ENCODE peak calls at places on chromosomes 3 and 15, in five cellular contexts. One of them, this sample, is unnamed.
A peak's percentile ranks its signal among the peaks of the same experiment; 100 is the strongest.

GRCh38 chr15:40633178-40633577 is 39.1 kb downstream of the KNL1 start:
- DNase-seq in upper lobe of left lung: no peak
- DNase-seq in sigmoid colon: no peak
- DNase-seq in tibial nerve: no peak
- DNase-seq in A549: peak; percentile 13
- DNase-seq in this sample: no peak

GRCh38 chr3:184595726-184596125 is 34.1 kb downstream of the EPHB3 start:
- DNase-seq in upper lobe of left lung: no peak
- DNase-seq in sigmoid colon: no peak
- DNase-seq in tibial nerve: no peak
- DNase-seq in A549: no peak
- DNase-seq in this sample: no peak

GRCh38 chr15:46088486-46089437 is 453.9 kb downstream of the SQOR start:
- DNase-seq in upper lobe of left lung: no peak
- DNase-seq in sigmoid colon: no peak
- DNase-seq in tibial nerve: no peak
- DNase-seq in A549: no peak
- DNase-seq in this sample: no peak

GRCh38 chr3:11172136-11172670 is 17.9 kb downstream of the HRH1 start:
- DNase-seq in upper lobe of left lung: no peak
- DNase-seq in sigmoid colon: no peak
- DNase-seq in tibial nerve: no peak
- DNase-seq in A549: no peak
- DNase-seq in this sample: no peak

GRCh38 chr3:139534444-139534812 is 5.1 kb downstream of the RBP1 start:
- DNase-seq in upper lobe of left lung: no peak
- DNase-seq in sigmoid colon: peak; percentile 80
- DNase-seq in tibial nerve: peak; percentile 39
- DNase-seq in A549: no peak
- DNase-seq in this sample: peak; percentile 37

GRCh38 chr15:52679232-52680040 is at the start of gene ATOSA:
- DNase-seq in upper lobe of left lung: peak; percentile 96
- DNase-seq in sigmoid colon: peak; percentile 96
- DNase-seq in tibial nerve: peak; percentile 90
- DNase-seq in A549: peak; percentile 88
- DNase-seq in this sample: peak; percentile 92

GRCh38 chr3:153173758-153174516 is 11.9 kb downstream of the RAP2B start:
- DNase-seq in upper lobe of left lung: no peak
- DNase-seq in sigmoid colon: no peak
- DNase-seq in tibial nerve: no peak
- DNase-seq in A549: peak; percentile 28
- DNase-seq in this sample: no peak

GRCh38 chr3:161316006-161316689 is 55.2 kb downstream of the SPTSSB start:
- DNase-seq in upper lobe of left lung: no peak
- DNase-seq in sigmoid colon: no peak
- DNase-seq in tibial nerve: no peak
- DNase-seq in A549: peak; percentile 13
- DNase-seq in this sample: peak; percentile 49

GRCh38 chr3:188052229-188052965 is 101.6 kb upstream of the LPP start:
- DNase-seq in upper lobe of left lung: peak; percentile 47
- DNase-seq in sigmoid colon: peak; percentile 99
- DNase-seq in tibial nerve: peak; percentile 82
- DNase-seq in A549: no peak
- DNase-seq in this sample: peak; percentile 43

GRCh38 chr15:32819406-32819930 is 101.7 kb downstream of the GREM1 start:
- DNase-seq in upper lobe of left lung: no peak
- DNase-seq in sigmoid colon: no peak
- DNase-seq in tibial nerve: no peak
- DNase-seq in A549: no peak
- DNase-seq in this sample: no peak

GRCh38 chr3:46679681-46680080 is 13.8 kb downstream of the ALS2CL start:
- DNase-seq in upper lobe of left lung: no peak
- DNase-seq in sigmoid colon: no peak
- DNase-seq in tibial nerve: no peak
- DNase-seq in A549: no peak
- DNase-seq in this sample: no peak

GRCh38 chr3:71450985-71451560 is 132.5 kb downstream of the FOXP1 start:
- DNase-seq in upper lobe of left lung: no peak
- DNase-seq in sigmoid colon: no peak
- DNase-seq in tibial nerve: no peak
- DNase-seq in A549: no peak
- DNase-seq in this sample: no peak

GRCh38 chr3:59317386-59317785 is 267.6 kb upstream of the CFAP20DC start:
- DNase-seq in upper lobe of left lung: no peak
- DNase-seq in sigmoid colon: no peak
- DNase-seq in tibial nerve: no peak
- DNase-seq in A549: no peak
- DNase-seq in this sample: no peak

GRCh38 chr15:78315686-78316085 is 16.3 kb upstream of the SKIC8 start:
- DNase-seq in upper lobe of left lung: no peak
- DNase-seq in sigmoid colon: peak; percentile 50
- DNase-seq in tibial nerve: no peak
- DNase-seq in A549: peak; percentile 59
- DNase-seq in this sample: no peak

GRCh38 chr3:177069514-177070329 is 127.6 kb downstream of the TBL1XR1 start:
- DNase-seq in upper lobe of left lung: no peak
- DNase-seq in sigmoid colon: no peak
- DNase-seq in tibial nerve: no peak
- DNase-seq in A549: no peak
- DNase-seq in this sample: no peak

GRCh38 chr3:112472676-112473075 is 26.6 kb downstream of the BTLA start:
- DNase-seq in upper lobe of left lung: no peak
- DNase-seq in sigmoid colon: no peak
- DNase-seq in tibial nerve: no peak
- DNase-seq in A549: no peak
- DNase-seq in this sample: no peak

GRCh38 chr3:155233213-155233612 is 60.3 kb downstream of the STRIT1 start:
- DNase-seq in upper lobe of left lung: no peak
- DNase-seq in sigmoid colon: peak; percentile 90
- DNase-seq in tibial nerve: peak; percentile 79
- DNase-seq in A549: no peak
- DNase-seq in this sample: peak; percentile 28

GRCh38 chr3:126661532-126661931 is 6.6 kb upstream of the TXNRD3 start:
- DNase-seq in upper lobe of left lung: no peak
- DNase-seq in sigmoid colon: no peak
- DNase-seq in tibial nerve: no peak
- DNase-seq in A549: no peak
- DNase-seq in this sample: no peak

GRCh38 chr3:179957264-179957845 is 79.4 kb downstream of the PEX5L start:
- DNase-seq in upper lobe of left lung: no peak
- DNase-seq in sigmoid colon: no peak
- DNase-seq in tibial nerve: no peak
- DNase-seq in A549: no peak
- DNase-seq in this sample: no peak

GRCh38 chr15:68218847-68219798 is 10.4 kb downstream of the CLN6 start:
- DNase-seq in upper lobe of left lung: no peak
- DNase-seq in sigmoid colon: peak; percentile 43
- DNase-seq in tibial nerve: no peak
- DNase-seq in A549: no peak
- DNase-seq in this sample: peak; percentile 1

GRCh38 chr3:185986201-185986600 is 48.4 kb upstream of the TRA2B start:
- DNase-seq in upper lobe of left lung: peak; percentile 32
- DNase-seq in sigmoid colon: no peak
- DNase-seq in tibial nerve: no peak
- DNase-seq in A549: peak; percentile 65
- DNase-seq in this sample: no peak

GRCh38 chr3:111585214-111585613 is 9.9 kb downstream of the ZBED2 start:
- DNase-seq in upper lobe of left lung: no peak
- DNase-seq in sigmoid colon: no peak
- DNase-seq in tibial nerve: no peak
- DNase-seq in A549: peak; percentile 70
- DNase-seq in this sample: no peak

GRCh38 chr15:45187894-45188830 is at the start of gene SHF:
- DNase-seq in upper lobe of left lung: no peak
- DNase-seq in sigmoid colon: peak; percentile 91
- DNase-seq in tibial nerve: peak; percentile 40
- DNase-seq in A549: peak; percentile 18
- DNase-seq in this sample: peak; percentile 65

GRCh38 chr3:120203016-120203415 is 82.0 kb downstream of the GPR156 start:
- DNase-seq in upper lobe of left lung: no peak
- DNase-seq in sigmoid colon: peak; percentile 68
- DNase-seq in tibial nerve: peak; percentile 45
- DNase-seq in A549: no peak
- DNase-seq in this sample: no peak

GRCh38 chr3:172543419-172543818 is 20.2 kb upstream of the TNFSF10 start:
- DNase-seq in upper lobe of left lung: no peak
- DNase-seq in sigmoid colon: no peak
- DNase-seq in tibial nerve: no peak
- DNase-seq in A549: no peak
- DNase-seq in this sample: no peak

GRCh38 chr15:40925863-40926658 is 3.1 kb upstream of the DLL4 start:
- DNase-seq in upper lobe of left lung: peak; percentile 86
- DNase-seq in sigmoid colon: no peak
- DNase-seq in tibial nerve: no peak
- DNase-seq in A549: no peak
- DNase-seq in this sample: no peak

GRCh38 chr15:72047020-72047419 is 70.9 kb downstream of the MYO9A start:
- DNase-seq in upper lobe of left lung: no peak
- DNase-seq in sigmoid colon: no peak
- DNase-seq in tibial nerve: no peak
- DNase-seq in A549: no peak
- DNase-seq in this sample: no peak

GRCh38 chr3:136792931-136793330 is 26.0 kb upstream of the SLC35G2 start:
- DNase-seq in upper lobe of left lung: no peak
- DNase-seq in sigmoid colon: no peak
- DNase-seq in tibial nerve: no peak
- DNase-seq in A549: no peak
- DNase-seq in this sample: no peak

DNA sequence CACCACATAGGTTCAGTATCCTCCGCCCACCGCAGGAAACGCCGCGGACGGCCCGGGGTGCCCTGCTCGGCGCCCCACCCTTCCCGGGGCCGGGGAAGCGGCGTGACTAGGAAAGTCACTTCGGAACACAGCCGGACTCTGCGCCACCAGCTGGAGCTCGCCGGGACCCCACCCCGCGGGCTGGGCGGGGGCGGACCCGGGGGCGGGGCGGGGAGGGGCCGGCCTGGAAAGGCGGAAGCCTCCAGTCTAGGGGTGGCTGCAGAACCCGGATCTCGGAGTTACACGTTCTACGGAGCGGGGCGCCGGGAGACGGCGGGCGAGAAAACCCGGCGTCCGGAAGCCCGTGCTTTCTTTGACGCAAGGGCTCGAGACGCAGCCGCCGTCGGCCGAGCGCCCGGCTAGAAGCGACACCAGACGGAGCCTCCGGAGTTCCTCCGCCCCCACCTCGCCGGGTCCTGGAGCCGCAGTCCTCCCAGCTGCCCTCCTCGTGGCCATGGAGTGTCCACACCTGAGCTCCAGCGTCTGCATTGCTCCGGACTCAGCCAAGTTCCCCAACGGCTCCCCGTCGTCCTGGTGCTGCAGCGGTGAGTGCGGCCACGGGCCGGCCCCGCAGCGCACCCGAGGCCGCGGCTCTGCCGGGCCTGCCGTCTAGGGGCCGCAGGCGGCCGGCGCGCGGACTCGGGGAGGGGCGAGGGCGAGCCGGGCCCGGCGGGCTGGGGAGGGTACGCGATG is at the start of gene USP3:
- DNase-seq in upper lobe of left lung: peak; percentile 98
- DNase-seq in sigmoid colon: peak; percentile 98
- DNase-seq in tibial nerve: peak; percentile 91
- DNase-seq in A549: peak; percentile 97
- DNase-seq in this sample: peak; percentile 95
- TF ChIP-seq EP300 in upper lobe of left lung: no peak
- TF ChIP-seq EP300 in sigmoid colon: no peak
- TF ChIP-seq EP300 in tibial nerve: peak; percentile 98
- TF ChIP-seq EP300 in A549: no peak
- TF ChIP-seq EP300 in this sample: no peak

DNA sequence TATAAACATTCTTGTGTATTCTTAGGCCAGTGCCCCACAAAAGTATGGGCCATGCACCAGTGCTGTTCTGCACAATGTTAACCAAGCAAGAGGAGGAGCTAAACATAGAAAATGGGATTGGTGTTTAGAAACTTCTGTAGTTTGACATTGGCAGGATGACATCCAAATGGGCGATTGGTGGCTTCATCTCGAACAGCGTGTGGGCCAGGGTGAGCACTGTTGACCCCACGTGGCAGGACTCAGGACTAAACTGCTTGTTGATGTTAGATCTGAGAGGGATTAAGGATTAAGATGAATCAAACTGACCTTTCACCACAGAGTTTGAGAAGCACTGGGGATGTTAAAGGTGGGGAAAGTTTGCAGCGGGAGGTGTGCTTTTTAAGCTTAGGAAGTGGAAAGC is 31.9 kb downstream of the ZNF710 start:
- DNase-seq in upper lobe of left lung: no peak
- DNase-seq in sigmoid colon: peak; percentile 10
- DNase-seq in tibial nerve: no peak
- DNase-seq in A549: no peak
- DNase-seq in this sample: no peak
- H3K27ac ChIP-seq in upper lobe of left lung: peak overlapping the region; percentile 85
- H3K27ac ChIP-seq in sigmoid colon: no peak overlapping the region
- H3K27ac ChIP-seq in tibial nerve: no peak overlapping the region
- H3K27ac ChIP-seq in A549: no peak overlapping the region
- H3K27ac ChIP-seq in this sample: peak overlapping the region; percentile 93

DNA sequence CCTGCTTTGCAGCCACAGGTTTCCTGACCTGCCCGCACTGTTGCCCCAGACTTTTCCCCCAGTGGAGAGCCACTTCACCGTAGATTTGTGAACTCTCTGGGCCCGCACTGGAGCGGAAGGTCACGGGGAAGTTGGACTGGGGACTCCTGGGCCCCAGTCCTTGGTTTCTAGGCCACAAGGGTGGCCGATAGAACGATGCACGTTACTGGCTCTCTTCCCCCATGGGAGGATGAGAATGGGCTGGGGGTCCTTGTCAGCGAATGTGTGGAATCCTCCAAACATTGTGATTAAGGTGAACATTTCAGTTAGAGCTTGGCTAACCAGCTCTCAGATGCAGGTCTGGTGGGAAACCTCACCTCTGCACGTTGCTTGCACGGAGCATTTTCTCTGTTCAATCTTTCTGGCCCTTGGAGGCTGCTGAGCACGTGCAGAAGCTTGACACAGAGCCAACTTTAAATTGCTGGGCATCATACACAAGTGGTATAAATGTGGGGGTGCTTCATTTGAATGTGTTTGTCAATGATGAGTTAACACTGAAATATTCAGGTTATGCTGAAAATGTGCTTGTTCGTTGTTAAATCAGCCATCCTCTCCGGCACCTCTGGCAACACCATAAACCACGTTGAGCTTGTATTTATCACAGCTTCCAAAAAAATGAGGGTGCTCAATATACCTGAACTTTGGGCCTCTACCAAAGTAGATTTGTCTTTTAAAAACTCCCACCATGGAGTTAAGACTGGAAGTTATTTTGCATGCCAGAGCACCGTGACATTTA is 976 bp downstream of the DIS3L start:
- DNase-seq in upper lobe of left lung: no peak
- DNase-seq in sigmoid colon: no peak
- DNase-seq in tibial nerve: peak; percentile 12
- DNase-seq in A549: peak; percentile 65
- DNase-seq in this sample: no peak
- TF ChIP-seq POLR2A in upper lobe of left lung: no peak
- TF ChIP-seq POLR2A in sigmoid colon: no peak
- TF ChIP-seq POLR2A in tibial nerve: no peak
- TF ChIP-seq POLR2A in A549: no peak
- TF ChIP-seq POLR2A in this sample: no peak

DNA sequence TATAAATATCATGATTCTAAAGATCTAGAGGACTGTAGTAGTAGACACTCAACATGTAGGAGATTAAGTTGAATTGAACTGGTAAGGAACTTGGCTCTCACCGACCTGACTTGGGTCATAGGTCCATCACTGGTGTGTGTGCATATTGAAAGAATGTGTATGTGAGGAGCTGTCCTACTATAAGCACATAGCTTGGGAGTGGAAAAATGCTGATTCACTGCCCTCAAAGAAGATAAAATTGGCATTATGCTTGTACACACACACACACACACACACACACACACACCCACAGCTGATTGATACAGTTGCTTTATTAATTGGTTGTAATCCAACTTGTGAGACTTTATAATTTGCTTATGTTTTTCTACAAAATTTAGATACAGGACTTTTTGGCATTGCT is 411.0 kb upstream of the NR2F2 start:
- DNase-seq in upper lobe of left lung: no peak
- DNase-seq in sigmoid colon: no peak
- DNase-seq in tibial nerve: no peak
- DNase-seq in A549: peak; percentile 5
- DNase-seq in this sample: no peak
- TF ChIP-seq EP300 in upper lobe of left lung: no peak
- TF ChIP-seq EP300 in sigmoid colon: no peak
- TF ChIP-seq EP300 in tibial nerve: no peak
- TF ChIP-seq EP300 in A549: no peak
- TF ChIP-seq EP300 in this sample: no peak

This sample was measured in stomach.